ENCODE peak calls at places on chromosomes 4 and X, in seven cellular contexts. U is GM23248; Q is activated T-cell treated with anti-CD3 and anti-CD28 coated beads, Interleukin-2, amount 50 U/mL, for 4 hours; Y is effector CD4-positive, alpha-beta T cell; V is neural progenitor cell; A is heart right ventricle; I is HT1080. M is an unnamed sample.

GRCh38 chr4:161376275-161376674 is 787.5 kb downstream of the FSTL5 start:
- DNase-seq in U (no peak), Y (no peak), V (no peak), A (no peak), Q (no peak), I (no peak), M (no peak)

GRCh38 chr4:182604161-182604591 is 313.0 kb downstream of the DCTD start:
- DNase-seq in I (peak; percentile 75), Y (no peak), A (no peak), Q (no peak), V (no peak), U (peak; percentile 30), M (no peak)

GRCh38 chr4:54677416-54677815 is 19.7 kb downstream of the KIT start:
- DNase-seq in Y (no peak), I (no peak), U (no peak), Q (no peak), V (peak; percentile 17), A (no peak), M (no peak)

GRCh38 chrX:44042731-44043130 is 69.5 kb upstream of the NDP start:
- DNase-seq in V (no peak), I (no peak), Y (no peak), Q (no peak), A (peak; percentile 3), U (peak; percentile 10), M (no peak)

GRCh38 chr4:3527101-3527913 is 4.9 kb downstream of the LRPAP1 start:
- DNase-seq in I (no peak), U (no peak), Y (no peak), Q (no peak), V (no peak), A (no peak), M (no peak)

GRCh38 chr4:123163501-123163900 is 233.1 kb upstream of the SPRY1 start:
- DNase-seq in U (peak; percentile 3), Y (no peak), A (no peak), Q (no peak), V (no peak), I (no peak), M (no peak)

GRCh38 chr4:3248811-3249661 is at the start of gene MSANTD1:
- DNase-seq in Y (no peak), V (peak; percentile 38), U (peak; percentile 68), I (peak; percentile 19), A (no peak), Q (no peak), M (peak; percentile 51)

GRCh38 chr4:154982187-154983047 is 201.3 kb downstream of the RBM46 start:
- DNase-seq in V (peak; percentile 81), A (peak; percentile 30), I (peak; percentile 55), Q (no peak), Y (peak; percentile 8), U (peak; percentile 75), M (peak; percentile 71)

GRCh38 chr4:125433453-125433852 is 118.7 kb downstream of the FAT4 start:
- DNase-seq in Q (no peak), U (peak; percentile 59), V (no peak), Y (no peak), A (no peak), I (peak; percentile 25), M (no peak)

GRCh38 chr4:155207534-155208257 is 740 bp upstream of the NPY2R start:
- DNase-seq in Q (no peak), A (no peak), I (peak; percentile 62), U (no peak), V (peak; percentile 83), Y (no peak), M (peak; percentile 76)

GRCh38 chr4:56234098-56234497 is 153.2 kb downstream of the AASDH start:
- DNase-seq in A (no peak), U (no peak), Y (no peak), I (no peak), Q (no peak), V (no peak), M (peak; percentile 12)

GRCh38 chr4:63663870-63664269 is 745.4 kb downstream of the TECRL start:
- DNase-seq in A (no peak), Y (no peak), V (no peak), U (no peak), Q (no peak), I (peak; percentile 13), M (no peak)

GRCh38 chr4:168769857-168770256 is 240.2 kb downstream of the CBR4 start:
- DNase-seq in Q (no peak), Y (no peak), I (no peak), V (no peak), A (no peak), U (no peak), M (no peak)

GRCh38 chrX:15451913-15452312 is 41.2 kb downstream of the PIR start:
- DNase-seq in V (no peak), Q (no peak), I (no peak), A (no peak), Y (no peak), U (no peak), M (no peak)

GRCh38 chrX:102651968-102652744 is 873 bp downstream of the GPRASP1 start:
- DNase-seq in U (peak; percentile 52), A (peak; percentile 43), I (no peak), Q (peak; percentile 51), Y (peak; percentile 48), V (peak; percentile 41), M (no peak)

GRCh38 chr4:143369556-143369955 is 32.9 kb downstream of the GAB1 start:
- DNase-seq in A (no peak), V (no peak), I (no peak), Y (no peak), Q (no peak), U (no peak), M (no peak)

GRCh38 chr4:174324725-174325124 is 41.0 kb downstream of the CEP44 start:
- DNase-seq in Y (no peak), U (peak; percentile 54), V (no peak), A (no peak), Q (no peak), I (peak; percentile 63), M (no peak)

GRCh38 chr4:78592104-78592783 is 40.7 kb downstream of the ANXA3 start:
- DNase-seq in V (peak; percentile 19), Y (no peak), A (no peak), Q (no peak), U (peak; percentile 16), I (peak; percentile 6), M (no peak)

GRCh38 chr4:158181906-158182305 is 9.1 kb upstream of the GASK1B start:
- DNase-seq in I (no peak), Y (no peak), A (no peak), Q (no peak), U (no peak), V (no peak), M (no peak)

GRCh38 chr4:55819634-55820033 is at the start of gene EXOC1L:
- DNase-seq in I (no peak), Y (no peak), V (peak; percentile 82), Q (no peak), A (no peak), U (peak; percentile 40), M (peak; percentile 64)

GRCh38 chr4:96093057-96093456 is 253.2 kb downstream of the PDHA2 start:
- DNase-seq in U (no peak), Y (no peak), I (no peak), Q (no peak), V (no peak), A (no peak), M (no peak)

GRCh38 chr4:76458829-76459228 is 23.8 kb downstream of the SHROOM3 start:
- DNase-seq in V (peak; percentile 95), A (no peak), I (no peak), U (no peak), Q (no peak), Y (no peak), M (no peak)

GRCh38 chr4:159273126-159273438 is 170.2 kb downstream of the RAPGEF2 start:
- DNase-seq in U (no peak), A (peak; percentile 68), Q (no peak), V (no peak), I (peak; percentile 17), Y (no peak), M (no peak)